ENCODE peak calls at places on chromosome 18, in ten cellular contexts. R is IMR-90, P is heart right ventricle, T is Peyer's patch, J is A673, Y is vagina, W is upper lobe of right lung, S is fibroblast of lung, Z is A549, Q is stomach. X is an unnamed sample.

GRCh38 chr18:23935804-23936203 is 78.8 kb upstream of the TTC39C start:
- DNase-seq in R (no peak), P (no peak), Z (no peak), J (no peak), Y (peak; percentile 70), S (no peak), W (no peak), Q (no peak), T (peak; percentile 71), X (no peak)

GRCh38 chr18:67742954-67743353 is 226.4 kb upstream of the DSEL start:
- DNase-seq in Y (no peak), R (peak; percentile 12), W (no peak), T (no peak), P (no peak), S (no peak), Q (no peak), J (no peak), Z (no peak), X (no peak)

GRCh38 chr18:59834267-59834666 is 65.5 kb upstream of the PMAIP1 start:
- DNase-seq in J (no peak), P (no peak), S (no peak), Y (no peak), Q (no peak), W (no peak), Z (no peak), T (no peak), R (no peak), X (no peak)

GRCh38 chr18:12597775-12598174 is 60.1 kb downstream of the SPIRE1 start:
- DNase-seq in W (peak; percentile 71), S (peak; percentile 94), R (peak; percentile 90), P (peak; percentile 15), Y (no peak), J (no peak), Q (no peak), Z (peak; percentile 80), T (no peak), X (peak; percentile 92)

GRCh38 chr18:63016270-63016669 is 300.9 kb downstream of the PHLPP1 start:
- DNase-seq in T (peak; percentile 80), Y (no peak), W (no peak), R (peak; percentile 59), S (peak; percentile 43), P (peak; percentile 51), J (peak; percentile 84), Z (peak; percentile 41), Q (no peak), X (peak; percentile 30)

GRCh38 chr18:59079264-59079972 is 60.3 kb upstream of the SEC11C start:
- DNase-seq in Z (no peak), Q (no peak), P (no peak), R (no peak), Y (no peak), S (no peak), W (no peak), T (no peak), J (no peak), X (no peak)

GRCh38 chr18:77111449-77112160 is 21.0 kb downstream of the MBP start:
- DNase-seq in S (no peak), R (no peak), Z (no peak), Q (no peak), P (no peak), W (no peak), T (no peak), J (no peak), Y (peak; percentile 79), X (no peak)

GRCh38 chr18:11146947-11147345 is 2.4 kb downstream of the PIEZO2 start:
- DNase-seq in J (no peak), W (no peak), Z (no peak), Y (no peak), P (no peak), R (no peak), S (no peak), Q (no peak), T (no peak), X (no peak)

GRCh38 chr18:76345901-76346300 is 149.1 kb downstream of the ZNF516 start:
- DNase-seq in W (no peak), R (no peak), J (no peak), T (no peak), P (no peak), S (no peak), Z (no peak), Q (no peak), Y (peak; percentile 58), X (no peak)

GRCh38 chr18:65477450-65477849 is 273.4 kb upstream of the CDH7 start:
- DNase-seq in Z (no peak), S (no peak), P (no peak), W (no peak), T (no peak), J (no peak), R (no peak), Y (no peak), Q (no peak), X (no peak)

GRCh38 chr18:44729631-44730101 is 49.0 kb downstream of the SETBP1 start:
- DNase-seq in R (peak; percentile 79), W (no peak), T (no peak), S (peak; percentile 84), Z (no peak), J (peak; percentile 52), Q (no peak), Y (no peak), P (no peak), X (peak; percentile 63)

GRCh38 chr18:77108001-77108692 is 24.4 kb downstream of the MBP start:
- DNase-seq in S (peak; percentile 96), Z (no peak), T (peak; percentile 78), P (no peak), Y (peak; percentile 96), W (no peak), Q (no peak), R (peak; percentile 92), J (no peak), X (no peak)

GRCh38 chr18:36419913-36420531 is 122.5 kb downstream of the FHOD3 start:
- DNase-seq in T (no peak), W (no peak), Y (no peak), J (no peak), Q (no peak), R (peak; percentile 21), P (no peak), Z (peak; percentile 39), S (peak; percentile 57), X (peak; percentile 13)
- TF ChIP-seq CTCF in T (no peak), W (no peak), Y (no peak), J (no peak), Q (no peak), R (no peak), P (no peak), Z (no peak), S (no peak), X (no peak)

DNA sequence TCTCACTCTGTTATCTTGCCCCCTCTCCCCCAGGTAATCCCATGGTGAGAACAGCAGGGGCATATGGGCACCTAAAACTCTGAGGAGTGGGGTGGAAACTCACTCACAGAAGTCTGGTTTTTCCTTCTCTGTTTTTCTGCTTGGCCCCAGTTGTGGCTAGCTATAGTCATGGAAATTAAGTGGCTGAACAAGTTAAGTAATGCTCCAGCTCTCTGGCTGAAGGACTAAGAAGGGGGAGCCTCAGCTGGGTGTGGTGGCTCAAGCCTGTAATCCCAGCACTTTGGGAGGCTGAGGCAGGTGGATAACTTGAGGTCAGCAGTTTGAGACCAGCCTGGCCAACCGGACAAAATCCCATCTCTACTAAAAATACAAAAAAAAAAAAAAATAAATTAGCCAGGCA is 261.0 kb downstream of the TPGS2 start:
- DNase-seq in J (no peak), S (no peak), R (no peak), T (no peak), Z (no peak), Y (peak; percentile 42), W (no peak), P (no peak), Q (no peak), X (no peak)
- H3K4me3 ChIP-seq in J (no peak overlapping the region), S (no peak overlapping the region), R (no peak overlapping the region), T (no peak overlapping the region), Z (no peak overlapping the region), Y (no peak overlapping the region), W (no peak overlapping the region), P (no peak overlapping the region), Q (no peak overlapping the region), X (no peak overlapping the region)

DNA sequence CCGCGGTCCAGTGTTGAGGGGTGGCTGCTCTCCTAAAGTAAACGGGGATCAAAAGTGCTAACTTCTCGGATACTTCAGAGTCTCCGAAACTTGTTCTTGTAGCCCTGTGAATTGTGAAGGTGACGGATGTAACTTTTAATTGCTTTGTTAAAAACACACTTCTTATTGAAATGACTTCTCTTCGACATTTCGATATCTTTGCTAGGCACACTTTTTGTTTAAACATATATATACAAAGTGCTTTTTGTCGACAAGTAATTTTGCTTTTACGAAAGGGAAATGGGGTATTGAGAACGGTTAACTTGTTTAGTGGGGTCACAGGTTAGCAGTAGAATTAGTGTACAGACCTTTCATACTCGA is 578 bp downstream of the ATP9B start:
- DNase-seq in P (no peak), T (no peak), R (no peak), Q (no peak), J (no peak), Z (no peak), S (no peak), Y (no peak), W (no peak), X (no peak)
- H3K9me3 ChIP-seq in P (no peaks in the 10 kb centered on the region), T (no peaks in the 10 kb centered on the region), R (peaks cover 2% of the 10 kb centered on the region), Q (no peaks in the 10 kb centered on the region), J (no peaks in the 10 kb centered on the region), Z (peaks cover 5% of the 10 kb centered on the region), S (no peaks in the 10 kb centered on the region), Y (no peaks in the 10 kb centered on the region), W (no peaks in the 10 kb centered on the region), X (no peaks in the 10 kb centered on the region)

GRCh38 chr18:57444301-57444759 is 9.2 kb downstream of the ONECUT2 start:
- DNase-seq in Z (no peak), Y (no peak), S (no peak), T (no peak), R (no peak), Q (no peak), W (no peak), J (no peak), P (no peak), X (peak; percentile 53)

GRCh38 chr18:57443716-57444115 is 8.5 kb downstream of the ONECUT2 start:
- DNase-seq in R (no peak), T (no peak), S (no peak), P (no peak), W (no peak), Q (no peak), Y (no peak), Z (no peak), J (no peak), X (no peak)

GRCh38 chr18:57445488-57446319 is 10.5 kb downstream of the ONECUT2 start:
- DNase-seq in W (no peak), P (no peak), T (no peak), R (no peak), Y (no peak), Q (no peak), Z (peak; percentile 53), J (no peak), S (no peak), X (peak; percentile 75)

GRCh38 chr18:57447154-57447621 is 12.0 kb downstream of the ONECUT2 start:
- DNase-seq in T (no peak), Q (no peak), R (peak; percentile 18), W (no peak), Y (no peak), S (peak; percentile 28), J (peak; percentile 75), P (no peak), Z (no peak), X (no peak)

DNA sequence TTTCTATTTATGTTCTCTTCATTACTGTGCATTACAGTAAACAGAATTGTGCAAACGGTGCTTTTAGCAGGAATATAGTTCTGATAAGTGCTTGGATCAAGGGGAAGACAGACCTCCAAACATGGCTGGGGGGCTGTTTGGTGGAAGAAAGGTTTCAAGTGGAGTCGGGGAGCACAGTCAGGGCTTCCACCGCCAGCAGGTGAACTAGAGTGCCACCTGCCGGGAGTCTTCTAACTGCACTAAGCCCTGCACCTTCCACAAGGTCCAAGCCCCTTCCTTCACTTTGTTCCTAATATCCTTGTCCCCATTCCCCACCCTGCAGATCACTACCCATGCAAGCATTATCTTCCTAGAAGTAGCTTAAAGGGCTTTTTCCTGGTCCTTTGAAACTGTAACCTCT is 11.1 kb downstream of the ONECUT2 start:
- DNase-seq in R (peak; percentile 4), S (no peak), Q (no peak), Y (no peak), J (no peak), Z (peak; percentile 58), P (no peak), W (no peak), T (no peak), X (peak; percentile 39)
- TF ChIP-seq CTCF in R (peak; percentile 39), S (peak; percentile 20), Q (peak; percentile 9), Y (no peak), J (peak; percentile 59), Z (peak; percentile 60), P (peak; percentile 26), W (peak; percentile 33), T (no peak), X (peak; percentile 82)